ENCODE peak calls at places on chromosomes 16 and 17, in eight cellular contexts. One of them, this sample, is unnamed.

GRCh38 chr17:66542967-66543525 is 240.6 kb downstream of the PRKCA start:
- DNase-seq in PC-3: peak
- DNase-seq in activated T-helper 1 cell treated with anti-CD3 and anti-CD28 coated beads, Interleukin-2, amount 50 U/mL, for 16 hours: no peak
- DNase-seq in kidney tubule cell: peak
- DNase-seq in lung: no peak
- DNase-seq in activated T-cell treated with anti-CD3 and anti-CD28 coated beads, Interleukin-2, amount 50 U/mL, for 4 hours: no peak
- DNase-seq in SJCRH30: peak
- DNase-seq in M059J: peak
- DNase-seq in this sample: no peak

GRCh38 chr16:64981568-64982281 is 140.1 kb downstream of the CDH11 start:
- DNase-seq in PC-3: no peak
- DNase-seq in activated T-helper 1 cell treated with anti-CD3 and anti-CD28 coated beads, Interleukin-2, amount 50 U/mL, for 16 hours: no peak
- DNase-seq in kidney tubule cell: no peak
- DNase-seq in lung: no peak
- DNase-seq in activated T-cell treated with anti-CD3 and anti-CD28 coated beads, Interleukin-2, amount 50 U/mL, for 4 hours: no peak
- DNase-seq in SJCRH30: no peak
- DNase-seq in M059J: no peak
- DNase-seq in this sample: no peak

GRCh38 chr17:73291260-73291801 is 20.5 kb downstream of the CDC42EP4 start:
- DNase-seq in PC-3: peak
- DNase-seq in activated T-helper 1 cell treated with anti-CD3 and anti-CD28 coated beads, Interleukin-2, amount 50 U/mL, for 16 hours: no peak
- DNase-seq in kidney tubule cell: peak
- DNase-seq in lung: peak
- DNase-seq in activated T-cell treated with anti-CD3 and anti-CD28 coated beads, Interleukin-2, amount 50 U/mL, for 4 hours: no peak
- DNase-seq in SJCRH30: peak
- DNase-seq in M059J: peak
- DNase-seq in this sample: no peak

GRCh38 chr16:8581923-8582580 is 8.3 kb downstream of the TMEM114 start:
- DNase-seq in PC-3: no peak
- DNase-seq in activated T-helper 1 cell treated with anti-CD3 and anti-CD28 coated beads, Interleukin-2, amount 50 U/mL, for 16 hours: no peak
- DNase-seq in kidney tubule cell: peak
- DNase-seq in lung: no peak
- DNase-seq in activated T-cell treated with anti-CD3 and anti-CD28 coated beads, Interleukin-2, amount 50 U/mL, for 4 hours: no peak
- DNase-seq in SJCRH30: peak
- DNase-seq in M059J: no peak
- DNase-seq in this sample: no peak

GRCh38 chr16:64475627-64476351 is 646.1 kb downstream of the CDH11 start:
- DNase-seq in PC-3: no peak
- DNase-seq in activated T-helper 1 cell treated with anti-CD3 and anti-CD28 coated beads, Interleukin-2, amount 50 U/mL, for 16 hours: no peak
- DNase-seq in kidney tubule cell: no peak
- DNase-seq in lung: no peak
- DNase-seq in activated T-cell treated with anti-CD3 and anti-CD28 coated beads, Interleukin-2, amount 50 U/mL, for 4 hours: no peak
- DNase-seq in SJCRH30: peak
- DNase-seq in M059J: no peak
- DNase-seq in this sample: no peak

GRCh38 chr16:3004781-3005284 is 7.9 kb upstream of the CLDN9 start:
- DNase-seq in PC-3: peak
- DNase-seq in activated T-helper 1 cell treated with anti-CD3 and anti-CD28 coated beads, Interleukin-2, amount 50 U/mL, for 16 hours: no peak
- DNase-seq in kidney tubule cell: peak
- DNase-seq in lung: peak
- DNase-seq in activated T-cell treated with anti-CD3 and anti-CD28 coated beads, Interleukin-2, amount 50 U/mL, for 4 hours: no peak
- DNase-seq in SJCRH30: no peak
- DNase-seq in M059J: no peak
- DNase-seq in this sample: no peak

GRCh38 chr17:77428901-77429734 is 288.3 kb downstream of the SEC14L1 start:
- DNase-seq in PC-3: no peak
- DNase-seq in activated T-helper 1 cell treated with anti-CD3 and anti-CD28 coated beads, Interleukin-2, amount 50 U/mL, for 16 hours: no peak
- DNase-seq in kidney tubule cell: no peak
- DNase-seq in lung: no peak
- DNase-seq in activated T-cell treated with anti-CD3 and anti-CD28 coated beads, Interleukin-2, amount 50 U/mL, for 4 hours: no peak
- DNase-seq in SJCRH30: no peak
- DNase-seq in M059J: no peak
- DNase-seq in this sample: no peak

GRCh38 chr17:78202666-78203065 is 11.4 kb upstream of the BIRC5 start:
- DNase-seq in PC-3: no peak
- DNase-seq in activated T-helper 1 cell treated with anti-CD3 and anti-CD28 coated beads, Interleukin-2, amount 50 U/mL, for 16 hours: no peak
- DNase-seq in kidney tubule cell: no peak
- DNase-seq in lung: no peak
- DNase-seq in activated T-cell treated with anti-CD3 and anti-CD28 coated beads, Interleukin-2, amount 50 U/mL, for 4 hours: no peak
- DNase-seq in SJCRH30: no peak
- DNase-seq in M059J: no peak
- DNase-seq in this sample: no peak

GRCh38 chr16:56295739-56296527 is 104.6 kb downstream of the GNAO1 start:
- DNase-seq in PC-3: no peak
- DNase-seq in activated T-helper 1 cell treated with anti-CD3 and anti-CD28 coated beads, Interleukin-2, amount 50 U/mL, for 16 hours: no peak
- DNase-seq in kidney tubule cell: no peak
- DNase-seq in lung: no peak
- DNase-seq in activated T-cell treated with anti-CD3 and anti-CD28 coated beads, Interleukin-2, amount 50 U/mL, for 4 hours: no peak
- DNase-seq in SJCRH30: no peak
- DNase-seq in M059J: no peak
- DNase-seq in this sample: no peak

GRCh38 chr17:35175638-35176415 is 18.4 kb downstream of the SLC35G3 start:
- DNase-seq in PC-3: no peak
- DNase-seq in activated T-helper 1 cell treated with anti-CD3 and anti-CD28 coated beads, Interleukin-2, amount 50 U/mL, for 16 hours: no peak
- DNase-seq in kidney tubule cell: no peak
- DNase-seq in lung: no peak
- DNase-seq in activated T-cell treated with anti-CD3 and anti-CD28 coated beads, Interleukin-2, amount 50 U/mL, for 4 hours: no peak
- DNase-seq in SJCRH30: no peak
- DNase-seq in M059J: no peak
- DNase-seq in this sample: no peak

GRCh38 chr17:21210411-21211076 is 3.4 kb downstream of the TMEM11 start:
- DNase-seq in PC-3: no peak
- DNase-seq in activated T-helper 1 cell treated with anti-CD3 and anti-CD28 coated beads, Interleukin-2, amount 50 U/mL, for 16 hours: no peak
- DNase-seq in kidney tubule cell: no peak
- DNase-seq in lung: no peak
- DNase-seq in activated T-cell treated with anti-CD3 and anti-CD28 coated beads, Interleukin-2, amount 50 U/mL, for 4 hours: no peak
- DNase-seq in SJCRH30: no peak
- DNase-seq in M059J: no peak
- DNase-seq in this sample: no peak

GRCh38 chr16:88726408-88726749 is 20.1 kb downstream of the CTU2 start:
- DNase-seq in PC-3: no peak
- DNase-seq in activated T-helper 1 cell treated with anti-CD3 and anti-CD28 coated beads, Interleukin-2, amount 50 U/mL, for 16 hours: no peak
- DNase-seq in kidney tubule cell: no peak
- DNase-seq in lung: no peak
- DNase-seq in activated T-cell treated with anti-CD3 and anti-CD28 coated beads, Interleukin-2, amount 50 U/mL, for 4 hours: no peak
- DNase-seq in SJCRH30: no peak
- DNase-seq in M059J: no peak
- DNase-seq in this sample: no peak

GRCh38 chr17:66633322-66633965 is 201.5 kb upstream of the CACNG5 start:
- DNase-seq in PC-3: no peak
- DNase-seq in activated T-helper 1 cell treated with anti-CD3 and anti-CD28 coated beads, Interleukin-2, amount 50 U/mL, for 16 hours: no peak
- DNase-seq in kidney tubule cell: peak
- DNase-seq in lung: no peak
- DNase-seq in activated T-cell treated with anti-CD3 and anti-CD28 coated beads, Interleukin-2, amount 50 U/mL, for 4 hours: peak
- DNase-seq in SJCRH30: no peak
- DNase-seq in M059J: peak
- DNase-seq in this sample: no peak

GRCh38 chr17:1532836-1533602 is 16.6 kb upstream of the INPP5K start:
- DNase-seq in PC-3: peak
- DNase-seq in activated T-helper 1 cell treated with anti-CD3 and anti-CD28 coated beads, Interleukin-2, amount 50 U/mL, for 16 hours: peak
- DNase-seq in kidney tubule cell: no peak
- DNase-seq in lung: no peak
- DNase-seq in activated T-cell treated with anti-CD3 and anti-CD28 coated beads, Interleukin-2, amount 50 U/mL, for 4 hours: peak
- DNase-seq in SJCRH30: peak
- DNase-seq in M059J: no peak
- DNase-seq in this sample: no peak

GRCh38 chr17:47317119-47317518 is 6.6 kb upstream of the EFCAB13 start:
- DNase-seq in PC-3: no peak
- DNase-seq in activated T-helper 1 cell treated with anti-CD3 and anti-CD28 coated beads, Interleukin-2, amount 50 U/mL, for 16 hours: no peak
- DNase-seq in kidney tubule cell: no peak
- DNase-seq in lung: no peak
- DNase-seq in activated T-cell treated with anti-CD3 and anti-CD28 coated beads, Interleukin-2, amount 50 U/mL, for 4 hours: no peak
- DNase-seq in SJCRH30: no peak
- DNase-seq in M059J: no peak
- DNase-seq in this sample: no peak

GRCh38 chr17:8345951-8346665 is 6.5 kb downstream of the ODF4 start:
- DNase-seq in PC-3: no peak
- DNase-seq in activated T-helper 1 cell treated with anti-CD3 and anti-CD28 coated beads, Interleukin-2, amount 50 U/mL, for 16 hours: no peak
- DNase-seq in kidney tubule cell: no peak
- DNase-seq in lung: no peak
- DNase-seq in activated T-cell treated with anti-CD3 and anti-CD28 coated beads, Interleukin-2, amount 50 U/mL, for 4 hours: no peak
- DNase-seq in SJCRH30: no peak
- DNase-seq in M059J: no peak
- DNase-seq in this sample: no peak

GRCh38 chr17:73371285-73371684 is 59.5 kb upstream of the CDC42EP4 start:
- DNase-seq in PC-3: peak
- DNase-seq in activated T-helper 1 cell treated with anti-CD3 and anti-CD28 coated beads, Interleukin-2, amount 50 U/mL, for 16 hours: no peak
- DNase-seq in kidney tubule cell: peak
- DNase-seq in lung: no peak
- DNase-seq in activated T-cell treated with anti-CD3 and anti-CD28 coated beads, Interleukin-2, amount 50 U/mL, for 4 hours: no peak
- DNase-seq in SJCRH30: no peak
- DNase-seq in M059J: peak
- DNase-seq in this sample: no peak

GRCh38 chr17:39605492-39606433 is 2.0 kb downstream of the NEUROD2 start:
- DNase-seq in PC-3: no peak
- DNase-seq in activated T-helper 1 cell treated with anti-CD3 and anti-CD28 coated beads, Interleukin-2, amount 50 U/mL, for 16 hours: no peak
- DNase-seq in kidney tubule cell: peak
- DNase-seq in lung: no peak
- DNase-seq in activated T-cell treated with anti-CD3 and anti-CD28 coated beads, Interleukin-2, amount 50 U/mL, for 4 hours: no peak
- DNase-seq in SJCRH30: no peak
- DNase-seq in M059J: peak
- DNase-seq in this sample: no peak

GRCh38 chr16:1713933-1714332 is 7.9 kb downstream of the MAPK8IP3 start:
- DNase-seq in PC-3: no peak
- DNase-seq in activated T-helper 1 cell treated with anti-CD3 and anti-CD28 coated beads, Interleukin-2, amount 50 U/mL, for 16 hours: no peak
- DNase-seq in kidney tubule cell: peak
- DNase-seq in lung: no peak
- DNase-seq in activated T-cell treated with anti-CD3 and anti-CD28 coated beads, Interleukin-2, amount 50 U/mL, for 4 hours: no peak
- DNase-seq in SJCRH30: no peak
- DNase-seq in M059J: no peak
- DNase-seq in this sample: no peak

GRCh38 chr17:37360632-37361031 is 15.2 kb upstream of the C17orf78 start:
- DNase-seq in PC-3: peak
- DNase-seq in activated T-helper 1 cell treated with anti-CD3 and anti-CD28 coated beads, Interleukin-2, amount 50 U/mL, for 16 hours: no peak
- DNase-seq in kidney tubule cell: peak
- DNase-seq in lung: no peak
- DNase-seq in activated T-cell treated with anti-CD3 and anti-CD28 coated beads, Interleukin-2, amount 50 U/mL, for 4 hours: no peak
- DNase-seq in SJCRH30: no peak
- DNase-seq in M059J: no peak
- DNase-seq in this sample: no peak

GRCh38 chr17:48612854-48613691 is 2.0 kb downstream of the HOXB8 start:
- DNase-seq in PC-3: no peak
- DNase-seq in activated T-helper 1 cell treated with anti-CD3 and anti-CD28 coated beads, Interleukin-2, amount 50 U/mL, for 16 hours: no peak
- DNase-seq in kidney tubule cell: peak
- DNase-seq in lung: no peak
- DNase-seq in activated T-cell treated with anti-CD3 and anti-CD28 coated beads, Interleukin-2, amount 50 U/mL, for 4 hours: no peak
- DNase-seq in SJCRH30: peak
- DNase-seq in M059J: peak
- DNase-seq in this sample: no peak

GRCh38 chr16:87661561-87661960 is 59.3 kb downstream of the JPH3 start:
- DNase-seq in PC-3: peak
- DNase-seq in activated T-helper 1 cell treated with anti-CD3 and anti-CD28 coated beads, Interleukin-2, amount 50 U/mL, for 16 hours: no peak
- DNase-seq in kidney tubule cell: peak
- DNase-seq in lung: no peak
- DNase-seq in activated T-cell treated with anti-CD3 and anti-CD28 coated beads, Interleukin-2, amount 50 U/mL, for 4 hours: no peak
- DNase-seq in SJCRH30: peak
- DNase-seq in M059J: peak
- DNase-seq in this sample: peak

GRCh38 chr17:13597723-13598347 is 3.9 kb downstream of the HS3ST3A1 start:
- DNase-seq in PC-3: peak
- DNase-seq in activated T-helper 1 cell treated with anti-CD3 and anti-CD28 coated beads, Interleukin-2, amount 50 U/mL, for 16 hours: no peak
- DNase-seq in kidney tubule cell: peak
- DNase-seq in lung: no peak
- DNase-seq in activated T-cell treated with anti-CD3 and anti-CD28 coated beads, Interleukin-2, amount 50 U/mL, for 4 hours: no peak
- DNase-seq in SJCRH30: peak
- DNase-seq in M059J: peak
- DNase-seq in this sample: peak

GRCh38 chr16:57600048-57600835 is 28.2 kb upstream of the ADGRG1 start:
- DNase-seq in PC-3: peak
- DNase-seq in activated T-helper 1 cell treated with anti-CD3 and anti-CD28 coated beads, Interleukin-2, amount 50 U/mL, for 16 hours: peak
- DNase-seq in kidney tubule cell: peak
- DNase-seq in lung: peak
- DNase-seq in activated T-cell treated with anti-CD3 and anti-CD28 coated beads, Interleukin-2, amount 50 U/mL, for 4 hours: no peak
- DNase-seq in SJCRH30: peak
- DNase-seq in M059J: peak
- DNase-seq in this sample: no peak

GRCh38 chr17:4209611-4210010 is 54.2 kb downstream of the ANKFY1 start:
- DNase-seq in PC-3: no peak
- DNase-seq in activated T-helper 1 cell treated with anti-CD3 and anti-CD28 coated beads, Interleukin-2, amount 50 U/mL, for 16 hours: no peak
- DNase-seq in kidney tubule cell: no peak
- DNase-seq in lung: no peak
- DNase-seq in activated T-cell treated with anti-CD3 and anti-CD28 coated beads, Interleukin-2, amount 50 U/mL, for 4 hours: no peak
- DNase-seq in SJCRH30: no peak
- DNase-seq in M059J: no peak
- DNase-seq in this sample: no peak

GRCh38 chr16:19722269-19722952 is 4.3 kb downstream of the IQCK start:
- DNase-seq in PC-3: no peak
- DNase-seq in activated T-helper 1 cell treated with anti-CD3 and anti-CD28 coated beads, Interleukin-2, amount 50 U/mL, for 16 hours: no peak
- DNase-seq in kidney tubule cell: no peak
- DNase-seq in lung: no peak
- DNase-seq in activated T-cell treated with anti-CD3 and anti-CD28 coated beads, Interleukin-2, amount 50 U/mL, for 4 hours: no peak
- DNase-seq in SJCRH30: no peak
- DNase-seq in M059J: no peak
- DNase-seq in this sample: no peak

GRCh38 chr17:65060855-65061254 is 4.3 kb upstream of the GNA13 start:
- DNase-seq in PC-3: no peak
- DNase-seq in activated T-helper 1 cell treated with anti-CD3 and anti-CD28 coated beads, Interleukin-2, amount 50 U/mL, for 16 hours: no peak
- DNase-seq in kidney tubule cell: no peak
- DNase-seq in lung: no peak
- DNase-seq in activated T-cell treated with anti-CD3 and anti-CD28 coated beads, Interleukin-2, amount 50 U/mL, for 4 hours: no peak
- DNase-seq in SJCRH30: no peak
- DNase-seq in M059J: no peak
- DNase-seq in this sample: no peak

GRCh38 chr17:65813306-65813705 is 251.9 kb upstream of the AXIN2 start:
- DNase-seq in PC-3: no peak
- DNase-seq in activated T-helper 1 cell treated with anti-CD3 and anti-CD28 coated beads, Interleukin-2, amount 50 U/mL, for 16 hours: no peak
- DNase-seq in kidney tubule cell: no peak
- DNase-seq in lung: no peak
- DNase-seq in activated T-cell treated with anti-CD3 and anti-CD28 coated beads, Interleukin-2, amount 50 U/mL, for 4 hours: no peak
- DNase-seq in SJCRH30: no peak
- DNase-seq in M059J: no peak
- DNase-seq in this sample: no peak

GRCh38 chr16:13959626-13960025 is 39.7 kb downstream of the ERCC4 start:
- DNase-seq in PC-3: no peak
- DNase-seq in activated T-helper 1 cell treated with anti-CD3 and anti-CD28 coated beads, Interleukin-2, amount 50 U/mL, for 16 hours: no peak
- DNase-seq in kidney tubule cell: no peak
- DNase-seq in lung: no peak
- DNase-seq in activated T-cell treated with anti-CD3 and anti-CD28 coated beads, Interleukin-2, amount 50 U/mL, for 4 hours: no peak
- DNase-seq in SJCRH30: no peak
- DNase-seq in M059J: no peak
- DNase-seq in this sample: no peak

This sample was measured in stimulated activated CD8-positive, alpha-beta memory T cell treated with anti-CD3 and anti-CD28 coated beads, Interleukin-12 subunit alpha, Interleukin-12 subunit beta, amount 100 ng/mL, for 1 hour.